ENCODE peak calls at places on chromosomes 11 and 22, in ten cellular contexts. R, V, T, I, K, F, D, W, L and Q are unnamed samples.

GRCh38 chr11:121762820-121763219 is 310.1 kb upstream of the SORL1-AS1 start:
- DNase-seq in L (peak; percentile 22), F (no peak), I (no peak), V (peak; percentile 63), K (no peak), W (no peak), T (no peak), D (no peak), R (no peak), Q (no peak)

GRCh38 chr11:16512842-16513241 is 156.5 kb upstream of the SOX6 start:
- DNase-seq in W (no peak), V (no peak), F (no peak), I (no peak), D (no peak), K (no peak), L (no peak), R (no peak), T (no peak), Q (no peak)

GRCh38 chr11:93537022-93537421 is 6.2 kb downstream of the SMCO4 start:
- DNase-seq in R (no peak), L (no peak), F (no peak), W (no peak), V (no peak), T (no peak), K (no peak), D (no peak), I (no peak), Q (no peak)

GRCh38 chr11:46675288-46675851 is 25.0 kb downstream of the ARHGAP1 start:
- DNase-seq in V (peak; percentile 72), K (peak; percentile 84), F (no peak), D (no peak), W (no peak), I (no peak), T (no peak), R (peak; percentile 68), L (no peak), Q (peak; percentile 49)

GRCh38 chr22:37077802-37078448 is 26.4 kb downstream of the KCTD17 start:
- DNase-seq in R (peak; percentile 75), F (peak; percentile 84), V (peak; percentile 23), W (peak; percentile 79), K (peak; percentile 41), T (peak; percentile 84), I (peak; percentile 96), L (peak; percentile 89), D (peak; percentile 2), Q (no peak)

GRCh38 chr11:67629386-67630229 is at the start of gene NUDT8:
- DNase-seq in V (peak; percentile 66), W (peak; percentile 80), R (peak; percentile 90), D (peak; percentile 83), T (peak; percentile 83), F (peak; percentile 83), L (peak; percentile 99), I (peak; percentile 99), K (peak; percentile 94), Q (no peak)

GRCh38 chr22:29031236-29031982 is 30.2 kb downstream of the C22orf31 start:
- DNase-seq in F (no peak), L (no peak), V (peak; percentile 99), K (no peak), T (peak; percentile 84), W (no peak), R (peak; percentile 40), D (peak; percentile 69), I (peak; percentile 76), Q (no peak)

GRCh38 chr11:131688056-131688693 is 317.8 kb downstream of the NTM start:
- DNase-seq in K (peak; percentile 66), I (peak; percentile 68), F (no peak), D (peak; percentile 10), V (peak; percentile 42), T (peak; percentile 3), W (no peak), R (peak; percentile 34), L (peak; percentile 81), Q (no peak)

GRCh38 chr22:32723632-32724031 is 77.9 kb upstream of the TIMP3 start:
- DNase-seq in V (peak; percentile 97), T (no peak), W (no peak), D (no peak), L (no peak), F (no peak), R (peak; percentile 59), K (no peak), I (no peak), Q (peak; percentile 81)

GRCh38 chr11:3169235-3169951 is 4.3 kb upstream of the OSBPL5 start:
- DNase-seq in W (no peak), K (peak; percentile 27), V (peak; percentile 75), D (no peak), I (no peak), F (no peak), L (peak; percentile 52), R (peak; percentile 24), T (peak; percentile 36), Q (no peak)

GRCh38 chr11:62928011-62928410 is 6.8 kb upstream of the CHRM1 start:
- DNase-seq in D (no peak), L (no peak), K (no peak), F (no peak), V (no peak), R (no peak), I (peak; percentile 65), W (no peak), T (no peak), Q (no peak)

GRCh38 chr11:69293087-69293486 is 868 bp upstream of the MYEOV start:
- DNase-seq in W (no peak), L (no peak), F (no peak), I (no peak), V (no peak), R (no peak), D (peak; percentile 22), T (peak; percentile 68), K (peak; percentile 96), Q (no peak)

GRCh38 chr11:128361451-128362020 is 225.8 kb downstream of the ETS1 start:
- DNase-seq in T (peak; percentile 2), K (no peak), F (no peak), R (no peak), L (no peak), D (no peak), V (peak; percentile 91), W (no peak), I (no peak), Q (no peak)

GRCh38 chr11:19419021-19419750 is 178.4 kb upstream of the E2F8 start:
- DNase-seq in D (no peak), L (no peak), R (no peak), F (no peak), T (no peak), W (no peak), I (no peak), V (peak; percentile 53), K (peak; percentile 47), Q (no peak)

GRCh38 chr11:7089328-7090251 is 792 bp downstream of the RBMXL2 start:
- DNase-seq in I (no peak), T (no peak), K (no peak), F (no peak), V (no peak), L (no peak), D (no peak), W (no peak), R (no peak), Q (no peak)

GRCh38 chr11:1222491-1223345 is at the start of gene MUC5B:
- DNase-seq in I (peak; percentile 18), V (no peak), R (peak; percentile 86), T (peak; percentile 75), K (no peak), D (no peak), L (peak; percentile 8), F (no peak), W (no peak), Q (no peak)

GRCh38 chr22:35556666-35557065 is 16.0 kb downstream of the RASD2 start:
- DNase-seq in K (peak; percentile 33), D (no peak), V (peak; percentile 24), W (no peak), T (no peak), I (no peak), L (no peak), F (no peak), R (no peak), Q (no peak)